ENCODE peak calls at places on chromosomes 4 and X, in nine cellular contexts. S, A, H, P, F, I, E, U and T are unnamed samples.
A peak's percentile ranks its signal among the peaks of the same experiment; 100 is the strongest.

GRCh38 chr4:170138580-170139194 is 48.9 kb upstream of the AADAT start:
- DNase-seq in I (peak; percentile 62), P (no peak), A (peak; percentile 46), F (peak; percentile 72), U (peak; percentile 77), E (peak; percentile 56), H (no peak), S (peak; percentile 72), T (peak; percentile 81)

GRCh38 chr4:123853651-123854050 is 457.1 kb downstream of the SPRY1 start:
- DNase-seq in E (no peak), P (no peak), I (no peak), H (no peak), F (no peak), A (no peak), U (no peak), S (no peak), T (no peak)

GRCh38 chr4:108693819-108694218 is 43.4 kb downstream of the OSTC start:
- DNase-seq in U (no peak), F (no peak), E (peak; percentile 25), H (no peak), S (no peak), I (peak; percentile 41), A (no peak), P (no peak), T (peak; percentile 43)

GRCh38 chr4:26861434-26862186 is 969 bp downstream of the STIM2 start:
- DNase-seq in I (no peak), H (peak; percentile 34), S (peak; percentile 69), U (peak; percentile 70), F (peak; percentile 88), P (peak; percentile 84), E (peak; percentile 50), A (no peak), T (peak; percentile 59)

GRCh38 chr4:92270908-92271307 is 32.9 kb upstream of the GRID2 start:
- DNase-seq in I (no peak), S (no peak), P (no peak), F (no peak), H (no peak), E (no peak), U (no peak), A (no peak), T (no peak)

GRCh38 chr4:84159767-84160166 is 339.3 kb downstream of the NKX6-1 start:
- DNase-seq in U (peak; percentile 69), F (peak; percentile 4), S (no peak), P (no peak), I (no peak), A (no peak), H (no peak), E (no peak), T (peak; percentile 5)

GRCh38 chr4:189215574-189215973 is 725.1 kb upstream of the FRG1 start:
- DNase-seq in P (no peak), E (no peak), A (no peak), H (no peak), S (no peak), F (no peak), I (no peak), U (no peak), T (no peak)

GRCh38 chrX:6227445-6227820 is 1.2 kb downstream of the NLGN4X start:
- DNase-seq in F (no peak), S (no peak), P (no peak), E (no peak), H (no peak), I (no peak), A (no peak), U (no peak), T (no peak)

GRCh38 chr4:3160325-3160915 is 85.9 kb downstream of the HTT start:
- DNase-seq in I (no peak), P (no peak), F (no peak), S (no peak), H (no peak), E (no peak), U (no peak), A (no peak), T (no peak)

GRCh38 chr4:82629238-82630000 is 67.6 kb upstream of the TMEM150C start:
- DNase-seq in I (peak; percentile 21), F (no peak), H (no peak), S (no peak), U (no peak), A (no peak), P (no peak), E (no peak), T (peak; percentile 59)
- TF ChIP-seq CTCF in I (no peak), F (no peak), H (no peak), S (no peak), U (no peak), A (no peak), P (no peak), E (no peak), T (no peak)

GRCh38 chr4:1708581-1708980 is 3.5 kb downstream of the SLBP start:
- DNase-seq in U (no peak), E (no peak), A (no peak), H (peak; percentile 65), P (no peak), S (no peak), I (no peak), F (no peak), T (no peak)
- H3K4me3 ChIP-seq in U (no peak overlapping the region), E (no peak overlapping the region), A (no peak overlapping the region), H (no peak overlapping the region), P (no peak overlapping the region), S (no peak overlapping the region), I (no peak overlapping the region), F (peak overlapping the region; percentile 45), T (no peak overlapping the region)

DNA sequence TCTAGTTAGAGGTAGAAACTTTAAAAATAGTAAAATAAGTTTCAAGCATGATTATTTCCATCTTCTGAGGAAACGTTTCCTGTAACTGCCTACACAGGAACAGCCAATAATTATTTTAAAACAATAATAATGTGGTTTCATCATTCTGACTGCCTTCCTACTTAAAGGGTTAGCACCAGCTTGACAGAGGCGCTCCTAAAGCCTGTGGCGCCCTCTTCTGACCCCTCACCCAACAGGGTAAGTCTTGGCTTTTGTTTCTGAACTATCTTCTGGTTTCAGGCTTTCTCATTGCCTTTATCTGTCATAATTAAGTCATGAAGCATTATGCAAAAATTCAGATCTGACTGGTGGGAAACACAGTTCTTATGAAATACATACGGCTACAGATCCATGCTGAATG is 96.7 kb downstream of the ITM2A start:
- DNase-seq in F (peak; percentile 63), U (peak; percentile 44), P (no peak), E (peak; percentile 17), I (no peak), S (no peak), A (peak; percentile 4), H (no peak), T (peak; percentile 19)
- TF ChIP-seq CTCF in F (peak; percentile 41), U (peak; percentile 72), P (no peak), E (no peak), I (no peak), S (no peak), A (peak; percentile 9), H (no peak), T (peak; percentile 27)

DNA sequence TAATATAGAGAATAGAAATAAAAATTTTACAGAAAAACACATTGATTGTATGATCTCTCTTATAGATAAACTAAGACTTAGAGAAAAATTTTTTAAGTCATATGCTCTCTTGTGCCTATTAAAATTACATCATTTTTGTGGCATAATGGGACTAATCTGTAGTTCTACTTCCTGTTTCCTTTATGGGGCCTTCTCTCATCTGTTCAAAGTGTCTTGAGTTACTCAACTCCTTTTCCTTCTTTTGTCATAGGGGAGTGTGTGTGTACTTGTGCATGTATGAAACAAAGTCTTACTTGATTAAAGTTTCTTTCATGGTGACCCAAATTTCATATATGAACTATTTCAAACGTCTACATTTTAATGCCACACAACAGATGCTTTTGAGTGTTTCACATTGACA is 1448.8 kb upstream of the TENM3 start:
- DNase-seq in F (peak; percentile 40), E (no peak), U (no peak), S (no peak), I (no peak), H (no peak), P (no peak), A (no peak), T (no peak)
- H3K4me3 ChIP-seq in F (no peak overlapping the region), E (no peak overlapping the region), U (no peak overlapping the region), S (no peak overlapping the region), I (no peak overlapping the region), H (no peak overlapping the region), P (no peak overlapping the region), A (no peak overlapping the region), T (no peak overlapping the region)

GRCh38 chr4:122830392-122831095 is 3.9 kb downstream of the FGF2 start:
- DNase-seq in E (no peak), P (no peak), U (no peak), F (no peak), A (no peak), I (no peak), H (no peak), S (no peak), T (peak; percentile 66)
- TF ChIP-seq CTCF in E (no peak), P (no peak), U (no peak), F (no peak), A (no peak), I (no peak), H (no peak), S (no peak), T (no peak)

GRCh38 chr4:121823505-121824170 is at the start of gene CCNA2:
- DNase-seq in E (peak; percentile 96), S (peak; percentile 98), H (peak; percentile 92), A (peak; percentile 87), U (peak; percentile 96), P (peak; percentile 96), I (peak; percentile 93), F (peak; percentile 98), T (peak; percentile 97)

GRCh38 chr4:121824171-121824527 is 466 bp upstream of the CCNA2 start:
- DNase-seq in U (no peak), I (no peak), H (no peak), F (no peak), P (no peak), A (no peak), S (no peak), E (no peak), T (no peak)

GRCh38 chr4:121819216-121819980 is 4.3 kb downstream of the CCNA2 start:
- DNase-seq in E (no peak), F (no peak), U (no peak), A (no peak), I (no peak), S (peak; percentile 50), P (no peak), H (no peak), T (no peak)

GRCh38 chr4:121822796-121823504 is 733 bp downstream of the CCNA2 start:
- DNase-seq in I (peak; percentile 6), F (peak; percentile 68), S (peak; percentile 41), A (no peak), P (peak; percentile 71), U (peak; percentile 71), E (peak; percentile 9), H (peak; percentile 60), T (no peak)

GRCh38 chr4:121822047-121822446 is 1.6 kb downstream of the CCNA2 start:
- DNase-seq in H (no peak), E (no peak), F (no peak), P (no peak), U (no peak), A (no peak), I (no peak), S (no peak), T (no peak)
- H3K4me3 ChIP-seq in H (peak overlapping the region; percentile 85), E (peak overlapping the region; percentile 81), F (peak overlapping the region; percentile 98), P (no peak overlapping the region), U (peak overlapping the region; percentile 80), A (peak overlapping the region; percentile 90), I (no peak overlapping the region), S (peak overlapping the region; percentile 88), T (peak overlapping the region; percentile 84)